ENCODE peak calls at places on chromosome X, in ten cellular contexts. F is tibial artery, V is thoracic aorta, P is HAP-1, Z is GM23338, M is PC-9, J is mucosa of descending colon, U is mesenchymal stem cell, Y is body of pancreas, S is ovary. K is an unnamed sample. For H3K36me3, the result is how much of the 10 kb centered on the place peaks cover.

GRCh38 chrX:123830309-123830708 is 29.5 kb upstream of the XIAP start:
- DNase-seq in Z (peak), J (peak), F (peak), Y (no peak), P (no peak), U (no peak), V (no peak), M (no peak), S (no peak), K (no peak)

GRCh38 chrX:81120270-81120935 is 81.3 kb downstream of the HMGN5 start:
- DNase-seq in P (peak), Y (no peak), S (no peak), F (no peak), J (no peak), V (no peak), Z (no peak), U (peak), M (no peak), K (no peak)

GRCh38 chrX:79065696-79066095 is 78.8 kb upstream of the GPR174 start:
- DNase-seq in M (no peak), Y (no peak), S (no peak), U (no peak), J (no peak), V (no peak), F (no peak), Z (no peak), P (no peak), K (no peak)

GRCh38 chrX:74297766-74298165 is 6.2 kb upstream of the ZCCHC13 start:
- DNase-seq in Z (no peak), J (no peak), U (no peak), M (no peak), F (no peak), Y (no peak), V (no peak), S (no peak), P (no peak), K (no peak)

GRCh38 chrX:16123222-16123786 is at the start of gene GRPR:
- DNase-seq in J (peak), Y (peak), P (peak), Z (peak), U (peak), F (peak), S (peak), M (peak), V (peak), K (peak)

GRCh38 chrX:150616179-150616862 is 47.9 kb downstream of the MTM1 start:
- DNase-seq in Z (peak), S (no peak), J (no peak), F (no peak), M (no peak), Y (no peak), P (no peak), U (no peak), V (no peak), K (no peak)

GRCh38 chrX:118727686-118728339 is 407 bp downstream of the IL13RA1 start:
- DNase-seq in V (peak), M (peak), Y (peak), P (peak), F (peak), J (peak), Z (no peak), U (peak), S (peak), K (peak)

GRCh38 chrX:15474058-15474457 is 19.1 kb downstream of the PIR start:
- DNase-seq in V (no peak), Z (no peak), S (no peak), P (no peak), U (no peak), J (no peak), Y (no peak), M (no peak), F (no peak), K (no peak)

GRCh38 chrX:150729956-150730355 is 36.8 kb downstream of the MTMR1 start:
- DNase-seq in P (no peak), J (no peak), V (no peak), F (no peak), U (no peak), Y (no peak), S (no peak), M (no peak), Z (no peak), K (no peak)

GRCh38 chrX:121103381-121103780 is 56.0 kb downstream of the GLUD2 start:
- DNase-seq in Y (no peak), P (no peak), J (no peak), F (no peak), V (no peak), M (no peak), S (no peak), Z (no peak), U (no peak), K (no peak)

GRCh38 chrX:154459843-154460242 is 1.8 kb downstream of the PLXNA3 start:
- DNase-seq in Y (no peak), V (no peak), S (no peak), P (no peak), F (no peak), J (no peak), Z (no peak), M (no peak), U (no peak), K (no peak)

GRCh38 chrX:68710870-68711576 is 63.6 kb downstream of the STARD8 start:
- DNase-seq in Z (peak), U (peak), V (no peak), M (peak), F (peak), J (no peak), S (peak), Y (peak), P (peak), K (no peak)

GRCh38 chrX:108468486-108468885 is 28.8 kb downstream of the COL4A5 start:
- DNase-seq in P (no peak), U (peak), Y (no peak), Z (no peak), M (no peak), F (no peak), V (no peak), J (no peak), S (no peak), K (no peak)

GRCh38 chrX:30791296-30792278 is 97.5 kb downstream of the TAB3 start:
- DNase-seq in Y (no peak), F (no peak), V (no peak), P (no peak), S (no peak), J (peak), M (no peak), U (no peak), Z (no peak), K (no peak)

GRCh38 chrX:7972586-7972985 is 45.4 kb upstream of the PNPLA4 start:
- DNase-seq in Y (no peak), U (peak), M (no peak), F (no peak), P (no peak), V (no peak), Z (no peak), J (no peak), S (no peak), K (no peak)

GRCh38 chrX:18906286-18906685 is 77.6 kb downstream of the PHKA2 start:
- DNase-seq in U (no peak), V (no peak), Z (no peak), S (no peak), M (no peak), Y (no peak), J (no peak), P (no peak), F (no peak), K (no peak)
- H3K36me3 ChIP-seq in U (under half), V (under half), Z (under half), S (under half), M (under half), Y (under half), J (under half), P (under half), F (under half), K (under half)

GRCh38 chrX:13711141-13711540 is 22.2 kb downstream of the RAB9A start:
- DNase-seq in F (no peak), S (no peak), P (no peak), U (no peak), V (no peak), Y (no peak), M (no peak), Z (no peak), J (no peak), K (no peak)
- H3K36me3 ChIP-seq in F (under half), S (under half), P (under half), U (half or more), V (under half), Y (under half), M (under half), Z (under half), J (under half), K (under half)

GRCh38 chrX:40182095-40182494 is 84.3 kb upstream of the BCOR start:
- DNase-seq in F (no peak), Y (no peak), M (no peak), J (no peak), U (no peak), S (no peak), Z (no peak), P (no peak), V (no peak), K (no peak)

GRCh38 chrX:40189018-40189417 is 91.3 kb upstream of the BCOR start:
- DNase-seq in P (peak), U (peak), Z (no peak), J (no peak), M (no peak), F (no peak), V (no peak), S (no peak), Y (no peak), K (no peak)

GRCh38 chrX:40189621-40190020 is 91.9 kb upstream of the BCOR start:
- DNase-seq in F (no peak), Y (no peak), M (no peak), V (no peak), J (no peak), P (no peak), U (no peak), S (no peak), Z (no peak), K (no peak)

GRCh38 chrX:40182615-40183014 is 84.9 kb upstream of the BCOR start:
- DNase-seq in U (no peak), F (no peak), S (no peak), Y (no peak), M (no peak), P (no peak), J (no peak), V (no peak), Z (no peak), K (no peak)

DNA sequence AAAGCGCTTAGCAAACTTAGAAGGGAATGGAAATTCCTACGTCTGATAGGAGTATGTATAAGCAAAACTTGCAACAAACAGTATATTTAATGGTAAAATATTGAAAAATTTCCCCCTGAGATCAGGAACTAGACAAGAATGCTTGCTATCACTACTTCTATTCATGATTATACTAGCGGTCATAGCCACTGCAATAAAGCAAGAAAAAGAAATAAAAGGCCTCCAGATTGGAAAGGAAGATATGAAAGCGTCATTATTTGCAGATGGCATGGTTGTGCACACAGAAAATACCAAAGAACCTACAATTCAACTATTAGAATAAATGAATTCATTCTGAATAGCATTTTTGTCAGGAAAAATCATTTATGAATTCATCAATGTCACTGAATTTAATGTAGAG is 87.2 kb upstream of the BCOR start:
- DNase-seq in Z (no peak), P (no peak), M (no peak), F (no peak), S (no peak), Y (no peak), J (no peak), V (no peak), U (no peak), K (no peak)
- H3K36me3 ChIP-seq in Z (under half), P (under half), M (under half), F (under half), S (under half), Y (under half), J (under half), V (under half), U (under half), K (under half)

GRCh38 chrX:24203072-24203808 is 53.7 kb downstream of the ZFX start:
- DNase-seq in V (no peak), F (no peak), J (no peak), Y (peak), Z (no peak), M (no peak), U (no peak), P (no peak), S (no peak), K (no peak)
- H3K36me3 ChIP-seq in V (under half), F (under half), J (under half), Y (under half), Z (under half), M (under half), U (under half), P (under half), S (under half), K (under half)

DNA sequence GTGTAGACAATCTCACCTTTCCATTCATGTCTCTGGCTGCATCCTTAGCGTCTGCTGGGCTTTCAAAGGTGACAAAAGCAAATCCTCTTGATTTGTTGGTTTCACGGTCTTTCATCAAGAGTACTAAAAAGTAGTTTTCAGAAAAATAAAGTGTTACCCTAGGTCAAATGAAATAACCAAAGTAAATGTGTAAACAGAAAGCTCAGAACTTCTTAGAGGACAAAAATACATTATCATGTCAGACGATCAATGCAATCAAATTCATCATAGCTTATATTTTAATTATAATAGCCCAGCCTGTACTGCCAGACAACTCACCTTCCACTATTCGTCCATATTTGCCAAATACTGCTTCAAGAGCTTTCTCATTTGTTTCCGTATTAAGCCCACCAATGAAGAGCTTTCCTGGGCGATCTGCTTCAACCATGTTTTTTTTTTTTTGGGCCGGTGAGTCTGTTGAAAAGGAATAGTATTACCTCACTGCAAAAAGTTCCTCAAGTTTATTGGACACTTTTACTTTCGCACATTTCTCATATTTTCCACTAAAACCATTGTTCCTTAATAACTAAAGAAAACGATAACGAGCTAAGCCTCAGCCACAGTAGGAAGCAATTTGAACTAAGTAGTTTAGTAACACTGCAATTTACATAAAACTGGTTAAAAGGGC is 1.4 kb downstream of the RBMX start:
- DNase-seq in M (no peak), U (peak), Z (no peak), J (no peak), F (no peak), Y (no peak), S (no peak), V (no peak), P (no peak), K (no peak)
- H3K36me3 ChIP-seq in M (under half), U (under half), Z (under half), J (under half), F (under half), Y (under half), S (under half), V (under half), P (half or more), K (under half)

DNA sequence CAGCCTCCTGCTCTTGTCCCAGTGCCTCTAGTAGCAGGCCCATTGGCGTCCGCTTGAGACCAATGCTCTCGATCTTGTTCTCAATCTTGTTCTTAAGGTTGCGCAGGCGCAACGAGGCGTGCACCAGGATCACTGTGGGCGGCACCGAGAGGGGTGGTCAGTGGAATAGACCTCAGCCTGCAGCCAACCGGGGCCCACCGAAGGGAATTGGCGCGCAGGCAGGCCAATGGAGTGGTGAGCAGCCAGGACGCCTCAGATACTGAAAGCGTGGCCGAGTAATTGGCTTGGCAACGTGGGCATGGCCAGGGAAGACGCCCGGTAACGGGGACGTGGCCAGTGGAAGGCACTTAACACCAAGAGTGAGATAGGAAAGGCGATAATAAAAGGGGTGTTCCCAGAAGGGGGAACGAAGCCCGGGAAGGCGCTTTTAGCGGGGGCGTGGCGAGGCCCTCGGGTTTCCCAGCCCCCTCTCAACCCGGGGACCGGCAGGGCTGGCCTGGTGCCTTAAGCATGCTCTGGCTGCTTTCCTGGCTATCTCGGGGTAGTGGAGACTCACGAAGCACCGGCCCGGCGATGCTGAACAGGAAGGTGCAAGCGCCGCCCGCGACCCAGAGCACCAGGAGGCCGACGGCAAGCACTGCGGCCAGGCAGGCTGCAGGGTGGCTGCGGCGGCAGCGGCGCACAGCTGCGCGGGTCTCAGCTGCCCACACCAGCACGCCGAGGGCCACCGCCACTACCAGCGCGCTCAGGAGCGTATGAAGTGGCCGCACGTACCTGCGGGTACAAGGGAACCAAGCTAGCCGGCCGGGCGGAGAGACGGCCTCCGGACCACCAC is 1.7 kb downstream of the PRAF2 start:
- DNase-seq in V (peak), Y (peak), P (no peak), Z (peak), F (peak), U (no peak), S (peak), J (peak), M (no peak), K (peak)
- H3K36me3 ChIP-seq in V (under half), Y (under half), P (under half), Z (under half), F (under half), U (under half), S (under half), J (under half), M (under half), K (under half)

GRCh38 chrX:72270316-72270866 is 6.7 kb downstream of the RPS4X start:
- DNase-seq in J (no peak), P (no peak), Z (no peak), U (no peak), Y (no peak), V (no peak), S (no peak), M (no peak), F (no peak), K (no peak)

GRCh38 chrX:72272868-72273267 is 4.2 kb downstream of the RPS4X start:
- DNase-seq in M (peak), V (no peak), P (no peak), Z (no peak), S (no peak), J (no peak), U (peak), Y (no peak), F (no peak), K (no peak)

GRCh38 chrX:72273718-72274117 is 3.3 kb downstream of the RPS4X start:
- DNase-seq in F (no peak), U (no peak), Z (no peak), M (no peak), J (no peak), Y (no peak), V (no peak), P (no peak), S (no peak), K (no peak)

GRCh38 chrX:72271091-72271490 is 6.0 kb downstream of the RPS4X start:
- DNase-seq in U (no peak), Z (no peak), S (no peak), P (no peak), F (no peak), J (no peak), V (no peak), Y (no peak), M (no peak), K (no peak)

DNA sequence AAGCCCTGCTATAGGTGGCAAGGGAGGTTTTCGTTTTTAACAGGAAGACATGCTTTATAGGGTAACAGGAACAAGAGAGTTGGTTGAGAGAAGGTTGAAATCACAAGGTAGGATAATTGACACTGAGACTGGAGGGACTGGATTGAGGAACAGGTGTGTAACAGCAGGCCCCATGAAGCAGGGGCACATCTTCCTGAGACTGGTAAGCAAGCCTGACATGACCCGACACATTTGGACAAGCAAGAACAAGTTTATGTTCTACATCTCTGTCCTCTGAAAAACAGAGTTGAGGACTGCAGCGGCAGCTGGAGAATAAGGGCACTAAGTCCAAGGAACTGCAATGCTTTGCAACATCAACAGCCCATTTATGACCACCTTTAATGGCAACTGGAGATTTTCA is 5.2 kb downstream of the RPS4X start:
- DNase-seq in Z (no peak), Y (no peak), U (no peak), P (no peak), V (no peak), F (no peak), M (no peak), J (no peak), S (no peak), K (no peak)
- H3K36me3 ChIP-seq in Z (under half), Y (under half), U (half or more), P (half or more), V (under half), F (under half), M (half or more), J (under half), S (under half), K (half or more)

GRCh38 chrX:1488745-1489144 is 36.0 kb upstream of the ASMTL start:
- DNase-seq in S (no peak), U (no peak), J (no peak), Z (no peak), Y (no peak), V (no peak), P (no peak), M (no peak), F (no peak), K (no peak)
- H3K36me3 ChIP-seq in S (under half), U (under half), J (under half), Z (under half), Y (under half), V (under half), P (under half), M (under half), F (under half), K (under half)

K was measured in heart right ventricle.